ENCODE peak calls at places on chromosomes 3 and 15, in five cellular contexts. J, T, F, L and Z are unnamed samples.

GRCh38 chr15:65081758-65082157 is 5.2 kb downstream of the KBTBD13 start:
- DNase-seq in L (peak), T (no peak), F (peak), J (no peak), Z (no peak)

GRCh38 chr15:73604477-73604876 is 28.7 kb downstream of the NPTN start:
- DNase-seq in L (no peak), T (no peak), J (no peak), F (no peak), Z (no peak)

GRCh38 chr3:139558351-139559170 is 19.0 kb upstream of the RBP1 start:
- DNase-seq in F (no peak), T (no peak), L (no peak), J (no peak), Z (no peak)

GRCh38 chr3:178856804-178857203 is 214.8 kb downstream of the ZMAT3 start:
- DNase-seq in F (no peak), T (no peak), J (peak), L (no peak), Z (no peak)

GRCh38 chr15:41251411-41251810 is 20.3 kb downstream of the CHP1 start:
- DNase-seq in T (no peak), J (no peak), F (no peak), L (no peak), Z (no peak)

GRCh38 chr15:34581043-34581365 is 2.4 kb downstream of the GOLGA8B start:
- DNase-seq in J (no peak), L (no peak), T (no peak), F (no peak), Z (no peak)

GRCh38 chr3:150349314-150350097 is 58.6 kb upstream of the TSC22D2 start:
- DNase-seq in T (no peak), J (no peak), L (no peak), F (no peak), Z (no peak)

GRCh38 chr3:98359993-98360675 is 6.5 kb downstream of the OR5K4 start:
- DNase-seq in J (no peak), T (no peak), F (peak), L (no peak), Z (no peak)

GRCh38 chr3:196726788-196727675 is 12.6 kb upstream of the PAK2 start:
- DNase-seq in J (peak), L (peak), F (peak), T (no peak), Z (peak)

GRCh38 chr15:86877171-86877631 is 797.5 kb downstream of the AGBL1 start:
- DNase-seq in T (no peak), L (no peak), J (peak), F (peak), Z (no peak)

GRCh38 chr3:188061133-188061532 is 92.8 kb upstream of the LPP start:
- DNase-seq in L (peak), J (peak), T (no peak), F (peak), Z (peak)

GRCh38 chr15:49490963-49491362 is 67.9 kb downstream of the FGF7 start:
- DNase-seq in L (peak), T (no peak), F (no peak), J (no peak), Z (no peak)

GRCh38 chr15:41620536-41621199 is 39.5 kb upstream of the MGA start:
- DNase-seq in F (peak), J (no peak), L (no peak), T (no peak), Z (no peak)

GRCh38 chr3:131543714-131544113 is 40.9 kb upstream of the MRPL3 start:
- DNase-seq in F (peak), L (peak), J (peak), T (peak), Z (peak)

GRCh38 chr15:48177383-48177874 is 666 bp downstream of the MYEF2 start:
- DNase-seq in L (peak), F (peak), T (no peak), J (peak), Z (peak)

GRCh38 chr3:194407423-194407822 is 8.4 kb upstream of the GP5 start:
- DNase-seq in J (peak), T (peak), L (peak), F (peak), Z (peak)

GRCh38 chr15:49093252-49094105 is 47.2 kb upstream of the SECISBP2L start:
- DNase-seq in J (no peak), T (no peak), L (no peak), F (no peak), Z (no peak)

GRCh38 chr3:129827765-129828164 is 65.7 kb downstream of the TMCC1 start:
- DNase-seq in L (no peak), T (no peak), J (no peak), F (no peak), Z (no peak)

GRCh38 chr3:57647292-57647940 is 45.5 kb downstream of the DENND6A start:
- DNase-seq in F (no peak), L (no peak), J (no peak), T (no peak), Z (no peak)

GRCh38 chr3:57652203-57652602 is 40.7 kb downstream of the DENND6A start:
- DNase-seq in J (no peak), T (no peak), L (no peak), F (no peak), Z (peak)

DNA sequence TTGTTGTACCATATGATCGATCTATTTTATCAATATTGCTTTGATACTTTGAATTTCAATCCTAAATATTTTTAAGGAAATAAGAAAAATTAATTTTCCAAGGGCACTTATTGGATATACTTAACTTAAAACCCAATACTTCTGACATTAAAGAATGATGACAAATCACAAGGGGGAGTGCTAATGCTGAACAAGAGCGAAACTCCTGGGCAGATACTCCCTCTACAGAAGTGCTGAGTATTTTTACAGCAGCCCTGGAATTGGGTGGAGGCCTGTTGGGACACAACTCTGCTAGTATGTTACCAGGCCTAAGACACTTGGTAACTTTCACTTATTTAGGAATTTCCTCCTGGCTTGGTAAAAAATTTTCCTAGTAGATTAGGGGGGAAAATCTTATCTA is 46.2 kb downstream of the DENND6A start:
- DNase-seq in J (peak), T (no peak), L (peak), F (peak), Z (peak)
- TF ChIP-seq CTCF in J (peak), T (no peak), L (peak), F (no peak), Z (peak)

GRCh38 chr15:51732661-51733060 is 4.8 kb downstream of the LYSMD2 start:
- DNase-seq in L (no peak), J (no peak), T (no peak), F (no peak), Z (no peak)
- H3K4me3 ChIP-seq in L (no peak), J (no peak), T (no peak), F (no peak), Z (no peak)

GRCh38 chr3:189803254-189803653 is 172.1 kb downstream of the TP63 start:
- DNase-seq in F (no peak), L (no peak), J (no peak), T (no peak), Z (no peak)

GRCh38 chr3:189809583-189809982 is 178.4 kb downstream of the TP63 start:
- DNase-seq in L (peak), T (no peak), F (no peak), J (no peak), Z (no peak)

GRCh38 chr3:189806171-189806951 is 175.2 kb downstream of the TP63 start:
- DNase-seq in F (no peak), J (no peak), T (no peak), L (peak), Z (no peak)

GRCh38 chr3:189808246-189809007 is 177.2 kb downstream of the TP63 start:
- DNase-seq in L (no peak), J (no peak), T (no peak), F (no peak), Z (no peak)

GRCh38 chr3:189805375-189806067 is 174.3 kb downstream of the TP63 start:
- DNase-seq in J (no peak), L (no peak), F (no peak), T (no peak), Z (no peak)
- H3K27ac ChIP-seq in J (no peak), L (no peak), F (no peak), T (no peak), Z (no peak)

GRCh38 chr3:152471814-152472605 is 203.3 kb downstream of the MBNL1 start:
- DNase-seq in L (peak), F (no peak), J (peak), T (no peak), Z (peak)
- TF ChIP-seq CTCF in L (peak), F (peak), J (peak), T (peak), Z (peak)